ENCODE peak calls at places on chromosome 20, in five cellular contexts. C is GM12864, Z is GM12878, E is foreskin fibroblast, A is cardiac muscle cell. P is an unnamed sample.

GRCh38 chr20:38414769-38415450 is 20.2 kb downstream of the SNHG17 start:
- DNase-seq in A (no peak), Z (no peak), E (no peak), C (no peak), P (no peak)

GRCh38 chr20:7736336-7736735 is 203.9 kb downstream of the HAO1 start:
- DNase-seq in E (peak), C (no peak), Z (no peak), A (peak), P (no peak)

GRCh38 chr20:35319206-35320197 is 27.3 kb upstream of the FAM83C start:
- DNase-seq in Z (no peak), C (no peak), E (peak), A (no peak), P (no peak)

GRCh38 chr20:35144694-35145093 is 2.4 kb downstream of the EDEM2 start:
- DNase-seq in C (no peak), Z (peak), E (no peak), A (no peak), P (peak)

GRCh38 chr20:25238319-25239037 is 9.4 kb upstream of the PYGB start:
- DNase-seq in C (no peak), A (peak), E (peak), Z (no peak), P (no peak)

GRCh38 chr20:12069181-12069580 is 151.5 kb downstream of the BTBD3 start:
- DNase-seq in Z (no peak), A (no peak), C (no peak), E (no peak), P (no peak)

GRCh38 chr20:45444050-45444449 is 25.5 kb upstream of the WFDC2 start:
- DNase-seq in C (no peak), A (no peak), E (no peak), Z (no peak), P (no peak)

GRCh38 chr20:3092611-3093379 is 8.3 kb upstream of the AVP start:
- DNase-seq in Z (no peak), A (peak), C (no peak), E (peak), P (no peak)

GRCh38 chr20:15818651-15819071 is 754.6 kb downstream of the KIF16B start:
- DNase-seq in A (no peak), C (no peak), Z (no peak), E (no peak), P (no peak)

GRCh38 chr20:59042151-59042795 is at the start of gene PRELID3B:
- DNase-seq in Z (no peak), C (no peak), A (peak), E (peak), P (peak)

GRCh38 chr20:57629976-57630525 is 9.8 kb upstream of the ZBP1 start:
- DNase-seq in C (no peak), A (no peak), Z (no peak), E (no peak), P (no peak)
- H3K4me3 ChIP-seq in C (no peak), A (no peak), Z (no peak), E (no peak), P (no peak)

GRCh38 chr20:17944854-17945474 is 23.6 kb downstream of the SNX5 start:
- DNase-seq in C (no peak), E (no peak), A (no peak), Z (no peak), P (no peak)
- TF ChIP-seq CTCF in C (no peak), E (no peak), A (no peak), Z (no peak), P (no peak)

GRCh38 chr20:62931464-62931863 is 5.2 kb upstream of the DIDO1 start:
- DNase-seq in C (no peak), A (no peak), E (no peak), Z (no peak), P (no peak)

GRCh38 chr20:62927128-62927705 is 912 bp upstream of the DIDO1 start:
- DNase-seq in C (no peak), Z (no peak), E (no peak), A (no peak), P (no peak)

GRCh38 chr20:62928246-62928939 is 2.1 kb upstream of the DIDO1 start:
- DNase-seq in A (no peak), Z (no peak), C (no peak), E (peak), P (peak)

GRCh38 chr20:62926229-62927127 is at the start of gene DIDO1:
- DNase-seq in Z (peak), E (peak), C (peak), A (peak), P (peak)

GRCh38 chr20:62929051-62929538 is 2.8 kb upstream of the DIDO1 start:
- DNase-seq in C (no peak), E (peak), A (peak), Z (no peak), P (peak)
- H3K4me3 ChIP-seq in C (peak), E (peak), A (peak), Z (peak), P (peak)

DNA sequence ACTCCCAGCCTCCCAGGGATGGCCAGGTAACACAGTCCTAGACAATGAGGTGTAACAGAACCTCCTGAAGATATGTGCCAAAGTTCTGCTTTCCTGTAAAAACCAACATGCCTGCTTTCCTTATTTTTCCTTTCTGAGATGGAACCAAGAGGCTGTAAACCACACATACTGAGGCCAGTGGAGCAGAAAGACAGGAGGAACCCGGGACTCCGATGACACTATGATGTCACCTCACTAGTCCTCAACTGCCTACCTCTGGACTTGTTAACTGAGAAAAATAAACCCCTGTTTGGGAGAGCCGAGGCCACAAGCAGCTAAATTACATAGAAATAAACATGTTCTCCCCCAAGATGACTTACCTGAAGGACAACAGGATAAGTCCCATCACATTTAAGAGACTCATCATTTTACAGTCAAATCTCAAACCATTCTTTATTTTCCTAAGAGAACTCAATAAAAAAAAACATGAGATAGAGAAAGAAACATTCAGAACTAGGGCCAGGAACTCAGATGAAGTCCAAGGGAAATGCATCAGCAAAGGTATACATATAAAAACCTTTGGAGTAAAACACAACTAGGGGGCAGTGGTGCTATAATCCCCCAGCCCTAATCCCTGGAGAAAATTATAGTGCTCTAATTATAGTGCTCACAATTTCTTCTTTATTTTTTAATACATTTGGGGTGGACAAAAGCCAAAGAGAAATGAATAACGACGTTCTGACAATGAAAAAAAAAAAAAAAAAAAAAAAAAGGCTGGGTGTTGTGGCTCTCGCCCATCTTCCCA is 100.4 kb upstream of the EMILIN3 start:
- DNase-seq in E (no peak), Z (no peak), C (no peak), A (no peak), P (no peak)
- TF ChIP-seq CTCF in E (no peak), Z (no peak), C (no peak), A (no peak), P (no peak)

GRCh38 chr20:14009206-14009605 is 13.9 kb downstream of the MACROD2 start:
- DNase-seq in C (no peak), A (no peak), E (peak), Z (no peak), P (no peak)

DNA sequence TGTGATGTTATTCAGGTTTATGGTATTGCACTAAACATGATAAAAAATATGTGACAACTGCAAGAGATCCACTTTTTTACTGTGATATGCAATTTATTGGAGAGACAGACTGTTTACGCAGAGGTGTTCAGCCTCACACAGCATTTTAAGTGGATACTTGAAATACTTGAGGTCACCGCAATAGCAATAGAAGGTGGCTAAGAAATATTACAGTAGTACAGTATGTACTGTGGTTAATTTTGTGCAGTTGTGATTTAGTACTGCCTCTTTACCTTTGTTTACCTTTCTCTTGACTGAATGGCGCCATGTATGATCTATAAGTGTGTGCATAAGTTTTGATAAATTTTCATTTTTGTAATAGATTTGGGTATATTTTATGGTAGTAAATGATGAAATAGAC is 17.4 kb downstream of the MACROD2 start:
- DNase-seq in C (no peak), E (no peak), Z (no peak), A (no peak), P (no peak)
- H3K4me3 ChIP-seq in C (no peak), E (no peak), Z (no peak), A (no peak), P (no peak)

DNA sequence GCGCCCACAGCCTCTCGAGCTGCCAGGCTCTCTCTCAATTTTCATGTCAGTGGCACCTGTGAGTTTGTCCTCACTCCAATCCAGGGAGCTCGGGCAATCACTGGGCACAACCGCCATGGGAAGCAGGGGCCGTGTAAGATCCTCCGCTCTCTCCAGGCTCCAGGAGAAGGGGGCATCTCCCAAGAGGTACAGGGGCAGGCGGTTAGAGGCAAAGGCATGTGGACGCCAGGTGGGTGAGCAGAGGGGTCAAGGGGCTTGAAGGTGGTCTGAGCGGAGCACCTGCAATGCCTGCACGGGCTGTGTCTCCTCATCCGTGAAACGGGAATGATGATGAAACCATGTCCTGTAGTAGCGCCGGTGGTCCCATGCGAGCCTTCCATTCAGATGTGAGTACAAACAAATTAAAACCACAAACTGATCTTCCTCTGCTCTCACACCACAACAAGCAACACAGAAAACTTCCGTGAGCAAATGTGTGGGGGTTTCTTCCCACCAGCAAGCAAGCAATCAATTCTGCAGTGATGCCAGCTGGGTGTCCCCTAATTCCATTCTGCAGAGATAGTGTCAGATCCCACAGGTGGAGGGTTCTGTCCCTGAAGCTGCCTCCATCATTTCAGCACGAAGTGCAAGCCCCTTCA is 222.5 kb upstream of the PMEPA1 start:
- DNase-seq in E (no peak), A (no peak), C (no peak), Z (no peak), P (no peak)
- TF ChIP-seq CTCF in E (no peak), A (no peak), C (no peak), Z (no peak), P (no peak)

GRCh38 chr20:39897781-39898466 is 791.1 kb downstream of the MAFB start:
- DNase-seq in C (no peak), E (peak), Z (no peak), A (no peak), P (no peak)

GRCh38 chr20:39897058-39897457 is 792.0 kb downstream of the MAFB start:
- DNase-seq in C (no peak), A (no peak), E (peak), Z (no peak), P (no peak)

GRCh38 chr20:39898467-39898852 is 790.6 kb downstream of the MAFB start:
- DNase-seq in C (no peak), E (no peak), A (no peak), Z (no peak), P (no peak)

GRCh38 chr20:39903806-39904205 is 785.2 kb downstream of the MAFB start:
- DNase-seq in Z (no peak), E (no peak), A (no peak), C (no peak), P (no peak)

GRCh38 chr20:39899881-39900280 is 789.2 kb downstream of the MAFB start:
- DNase-seq in E (no peak), A (no peak), C (no peak), Z (no peak), P (no peak)
- H3K4me3 ChIP-seq in E (no peak), A (no peak), C (no peak), Z (no peak), P (no peak)

DNA sequence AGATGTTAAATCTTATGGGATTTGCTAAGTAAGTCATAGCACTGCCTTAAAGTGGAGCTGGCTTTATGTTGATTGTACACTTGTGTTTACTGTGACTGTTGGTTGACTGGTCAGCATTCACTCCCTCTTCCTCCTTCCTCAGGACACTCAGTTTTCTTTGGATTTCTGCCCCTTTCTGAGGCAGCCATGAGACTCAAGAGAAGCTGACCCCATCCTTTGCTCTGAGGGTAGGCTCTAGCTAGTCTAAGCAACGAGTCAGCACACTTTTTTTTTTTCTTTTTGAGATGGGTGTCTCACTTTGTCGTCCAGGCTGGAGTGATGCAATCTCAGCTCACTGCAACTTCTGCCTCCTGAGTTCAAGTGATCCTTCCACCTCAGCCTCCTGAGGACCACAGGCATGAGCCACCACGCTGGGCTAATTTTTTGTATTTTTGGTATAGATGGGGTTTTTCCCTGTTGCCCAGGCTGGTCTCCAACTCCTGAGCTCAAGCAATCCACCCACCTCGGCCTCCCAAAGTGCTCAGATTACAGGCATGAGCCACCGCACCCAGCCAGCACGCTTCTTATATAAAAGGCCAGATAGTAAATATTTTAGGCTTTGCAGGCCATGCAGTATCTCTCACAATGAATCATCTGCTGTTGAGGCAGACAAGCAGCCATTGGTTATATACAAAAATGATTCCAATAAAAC is 191.4 kb downstream of the NFATC2 start:
- DNase-seq in Z (no peak), A (peak), C (no peak), E (peak), P (no peak)
- TF ChIP-seq CTCF in Z (no peak), A (no peak), C (no peak), E (no peak), P (no peak)

P was measured in GM12865.